ENCODE peak calls at places on chromosomes 2 and 18, in five cellular contexts. One of them, this sample, is unnamed.

GRCh38 chr18:44679912-44680270 is 797 bp upstream of the SETBP1 start:
- DNase-seq in substantia nigra: no peak
- DNase-seq in globus pallidus: peak
- DNase-seq in activated CD4-positive, alpha-beta T cell treated with anti-CD3 and anti-CD28 coated beads for 24 hours: peak
- DNase-seq in HFFc6: no peak
- DNase-seq in this sample: peak

GRCh38 chr2:85309699-85310321 is 18.0 kb downstream of the TGOLN2 start:
- DNase-seq in HFFc6: no peak
- DNase-seq in activated CD4-positive, alpha-beta T cell treated with anti-CD3 and anti-CD28 coated beads for 24 hours: no peak
- DNase-seq in globus pallidus: no peak
- DNase-seq in substantia nigra: no peak
- DNase-seq in this sample: no peak

GRCh38 chr2:196220671-196221070 is 49.3 kb upstream of the STK17B start:
- DNase-seq in substantia nigra: no peak
- DNase-seq in globus pallidus: no peak
- DNase-seq in activated CD4-positive, alpha-beta T cell treated with anti-CD3 and anti-CD28 coated beads for 24 hours: no peak
- DNase-seq in HFFc6: no peak
- DNase-seq in this sample: no peak

GRCh38 chr2:109663721-109664120 is 49.6 kb downstream of the SOWAHC start:
- DNase-seq in substantia nigra: no peak
- DNase-seq in activated CD4-positive, alpha-beta T cell treated with anti-CD3 and anti-CD28 coated beads for 24 hours: no peak
- DNase-seq in globus pallidus: peak
- DNase-seq in HFFc6: peak
- DNase-seq in this sample: no peak

GRCh38 chr2:206083602-206084467 is 2.1 kb downstream of the INO80D start:
- DNase-seq in HFFc6: no peak
- DNase-seq in globus pallidus: peak
- DNase-seq in activated CD4-positive, alpha-beta T cell treated with anti-CD3 and anti-CD28 coated beads for 24 hours: no peak
- DNase-seq in substantia nigra: no peak
- DNase-seq in this sample: peak

GRCh38 chr2:96554293-96555145 is 18.0 kb downstream of the ARID5A start:
- DNase-seq in HFFc6: peak
- DNase-seq in activated CD4-positive, alpha-beta T cell treated with anti-CD3 and anti-CD28 coated beads for 24 hours: peak
- DNase-seq in globus pallidus: peak
- DNase-seq in substantia nigra: peak
- DNase-seq in this sample: peak

GRCh38 chr2:65754219-65754618 is 321.8 kb upstream of the SPRED2 start:
- DNase-seq in substantia nigra: no peak
- DNase-seq in globus pallidus: no peak
- DNase-seq in HFFc6: no peak
- DNase-seq in activated CD4-positive, alpha-beta T cell treated with anti-CD3 and anti-CD28 coated beads for 24 hours: no peak
- DNase-seq in this sample: no peak

GRCh38 chr2:16948073-16948472 is 282.4 kb upstream of the CYRIA start:
- DNase-seq in activated CD4-positive, alpha-beta T cell treated with anti-CD3 and anti-CD28 coated beads for 24 hours: no peak
- DNase-seq in globus pallidus: no peak
- DNase-seq in HFFc6: no peak
- DNase-seq in substantia nigra: no peak
- DNase-seq in this sample: no peak

GRCh38 chr2:59694176-59694575 is 859.3 kb downstream of the BCL11A start:
- DNase-seq in substantia nigra: no peak
- DNase-seq in HFFc6: no peak
- DNase-seq in globus pallidus: no peak
- DNase-seq in activated CD4-positive, alpha-beta T cell treated with anti-CD3 and anti-CD28 coated beads for 24 hours: no peak
- DNase-seq in this sample: no peak

GRCh38 chr18:43279015-43279758 is 1.9 kb upstream of the SYT4 start:
- DNase-seq in globus pallidus: peak
- DNase-seq in substantia nigra: no peak
- DNase-seq in activated CD4-positive, alpha-beta T cell treated with anti-CD3 and anti-CD28 coated beads for 24 hours: no peak
- DNase-seq in HFFc6: no peak
- DNase-seq in this sample: peak

GRCh38 chr18:55838841-55839240 is 250.8 kb upstream of the TCF4 start:
- DNase-seq in substantia nigra: no peak
- DNase-seq in globus pallidus: no peak
- DNase-seq in activated CD4-positive, alpha-beta T cell treated with anti-CD3 and anti-CD28 coated beads for 24 hours: no peak
- DNase-seq in HFFc6: peak
- DNase-seq in this sample: no peak